ENCODE peak calls at places on chromosomes 3 and 15, in six cellular contexts. W is RWPE1; C is left lung; G is transverse colon; D is CD8-positive, alpha-beta T cell; B is left ventricle myocardium inferior. P is an unnamed sample.

GRCh38 chr3:134564991-134565390 is 79.1 kb downstream of the CEP63 start:
- DNase-seq in D (no peak), B (no peak), C (no peak), W (no peak), G (no peak), P (no peak)

GRCh38 chr15:63079938-63080626 is 37.5 kb downstream of the TPM1 start:
- DNase-seq in G (no peak), D (no peak), W (peak; percentile 38), B (no peak), C (no peak), P (no peak)

GRCh38 chr3:183818706-183819624 is 6.4 kb downstream of the MAP6D1 start:
- DNase-seq in G (no peak), D (no peak), B (no peak), W (no peak), C (no peak), P (no peak)

GRCh38 chr15:36769110-36769509 is 189.7 kb downstream of the CDIN1 start:
- DNase-seq in B (no peak), G (no peak), D (no peak), W (no peak), C (no peak), P (no peak)

GRCh38 chr3:31226331-31226730 is 306.4 kb upstream of the STT3B start:
- DNase-seq in W (no peak), G (peak; percentile 17), B (no peak), C (no peak), D (peak; percentile 66), P (peak; percentile 49)

GRCh38 chr15:72680931-72681330 is 5.1 kb downstream of the HIGD2B start:
- DNase-seq in D (no peak), W (no peak), G (no peak), C (no peak), B (no peak), P (no peak)

GRCh38 chr3:118477768-118478167 is 556.9 kb downstream of the IGSF11 start:
- DNase-seq in W (no peak), G (no peak), C (no peak), B (no peak), D (no peak), P (no peak)

GRCh38 chr3:30354513-30354912 is 251.9 kb upstream of the TGFBR2 start:
- DNase-seq in C (peak; percentile 31), B (peak; percentile 20), G (no peak), W (no peak), D (no peak), P (no peak)

GRCh38 chr3:148882288-148882687 is 17.2 kb downstream of the CPA3 start:
- DNase-seq in W (no peak), G (no peak), C (no peak), B (no peak), D (no peak), P (no peak)

GRCh38 chr3:71709908-71710511 is 15.2 kb downstream of the EIF4E3 start:
- DNase-seq in G (no peak), B (no peak), C (no peak), W (no peak), D (no peak), P (no peak)

GRCh38 chr15:41810651-41811431 is 17.1 kb upstream of the JMJD7 start:
- DNase-seq in G (no peak), C (no peak), D (no peak), B (no peak), W (no peak), P (no peak)
- H3K27ac ChIP-seq in G (no peak overlapping the region), C (no peak overlapping the region), D (no peak overlapping the region), B (no peak overlapping the region), W (peak overlapping the region; percentile 64), P (no peak overlapping the region)

GRCh38 chr3:114928989-114929620 is 218.0 kb downstream of the ZBTB20 start:
- DNase-seq in W (no peak), D (no peak), G (no peak), C (no peak), B (no peak), P (no peak)
- H3K27ac ChIP-seq in W (no peak overlapping the region), D (no peak overlapping the region), G (no peak overlapping the region), C (no peak overlapping the region), B (no peak overlapping the region), P (no peak overlapping the region)

DNA sequence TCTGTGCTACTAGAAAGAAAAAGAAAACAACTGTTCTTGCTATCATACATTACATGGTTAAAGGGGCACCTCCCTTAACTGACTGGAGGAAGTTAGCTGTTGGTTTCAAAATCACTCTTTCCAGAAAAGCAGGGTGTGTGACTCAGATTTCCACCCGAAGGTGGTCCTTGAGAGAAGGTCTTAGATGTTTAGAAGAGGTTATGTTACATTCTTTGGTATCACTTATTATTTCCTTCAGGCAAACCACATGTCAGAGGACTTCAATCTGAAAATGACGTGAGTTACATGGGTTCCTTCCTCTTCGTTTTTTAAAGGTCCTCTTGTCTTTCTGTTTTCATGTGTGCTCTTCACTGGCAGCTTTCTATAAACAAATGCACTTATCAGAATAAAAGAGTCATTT is 307.9 kb upstream of the CBLB start:
- DNase-seq in C (no peak), G (no peak), B (no peak), W (no peak), D (peak; percentile 61), P (peak; percentile 59)
- H3K27ac ChIP-seq in C (peak overlapping the region; percentile 14), G (no peak overlapping the region), B (no peak overlapping the region), W (no peak overlapping the region), D (peak overlapping the region; percentile 25), P (peak overlapping the region; percentile 43)

GRCh38 chr15:43185161-43186002 is at the start of gene CCNDBP1:
- DNase-seq in C (peak; percentile 100), G (peak; percentile 98), W (peak; percentile 95), D (peak; percentile 93), B (peak; percentile 98), P (peak; percentile 73)
- H3K27ac ChIP-seq in C (peak within 1 kb of the TSS; percentile 91), G (peak within 1 kb of the TSS; percentile 86), W (peak within 1 kb of the TSS; percentile 74), D (peak within 1 kb of the TSS; percentile 87), B (peak within 1 kb of the TSS; percentile 92), P (peak within 1 kb of the TSS; percentile 95)

GRCh38 chr3:53795176-53795575 is 51.0 kb downstream of the CHDH start:
- DNase-seq in W (peak; percentile 48), D (no peak), C (no peak), B (no peak), G (no peak), P (no peak)

GRCh38 chr3:53799338-53799865 is 46.8 kb downstream of the CHDH start:
- DNase-seq in C (no peak), G (no peak), D (no peak), B (no peak), W (no peak), P (no peak)

GRCh38 chr3:53794597-53794996 is 51.6 kb downstream of the CHDH start:
- DNase-seq in C (no peak), B (no peak), W (no peak), D (no peak), G (no peak), P (no peak)

GRCh38 chr3:53798144-53798543 is 48.1 kb downstream of the CHDH start:
- DNase-seq in B (no peak), C (no peak), W (no peak), G (no peak), D (no peak), P (no peak)

GRCh38 chr3:53796161-53796560 is 50.1 kb downstream of the CHDH start:
- DNase-seq in B (peak; percentile 67), D (no peak), G (peak; percentile 31), W (no peak), C (no peak), P (no peak)
- H3K27ac ChIP-seq in B (no peak overlapping the region), D (no peak overlapping the region), G (no peak overlapping the region), W (no peak overlapping the region), C (no peak overlapping the region), P (no peak overlapping the region)

GRCh38 chr15:57032338-57032737 is 113.9 kb downstream of the TCF12 start:
- DNase-seq in W (no peak), C (no peak), G (no peak), B (no peak), D (no peak), P (no peak)

GRCh38 chr15:57035664-57036063 is 117.2 kb downstream of the TCF12 start:
- DNase-seq in W (no peak), D (no peak), C (no peak), B (no peak), G (no peak), P (no peak)

GRCh38 chr15:57033715-57034439 is 115.4 kb downstream of the TCF12 start:
- DNase-seq in D (no peak), G (no peak), W (no peak), B (no peak), C (no peak), P (no peak)

GRCh38 chr15:57036352-57036751 is 117.9 kb downstream of the TCF12 start:
- DNase-seq in W (no peak), C (no peak), B (no peak), G (no peak), D (no peak), P (no peak)

DNA sequence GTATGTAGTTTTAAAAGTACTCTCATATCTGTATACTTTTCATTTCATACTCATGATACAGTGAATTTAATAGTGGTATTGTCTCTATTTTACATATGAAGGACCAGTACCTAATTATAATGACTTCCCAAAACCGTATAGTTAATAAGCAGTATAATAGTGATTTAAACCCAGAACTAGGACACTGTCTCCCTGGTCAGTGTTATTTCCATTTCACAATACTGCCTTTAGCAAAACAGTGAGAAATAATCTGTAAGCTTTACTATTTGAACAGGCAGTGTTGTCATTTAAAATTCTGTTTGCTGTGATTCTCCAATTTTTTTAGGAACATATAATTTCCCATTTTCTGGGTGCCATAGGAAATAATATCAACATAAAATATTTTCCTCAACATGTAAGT is 116.2 kb downstream of the TCF12 start:
- DNase-seq in G (no peak), D (no peak), C (no peak), W (no peak), B (no peak), P (no peak)
- H3K27ac ChIP-seq in G (no peak overlapping the region), D (no peak overlapping the region), C (no peak overlapping the region), W (no peak overlapping the region), B (no peak overlapping the region), P (no peak overlapping the region)

GRCh38 chr3:115784739-115785571 is 161.6 kb downstream of the GAP43 start:
- DNase-seq in D (no peak), G (no peak), C (no peak), B (no peak), W (no peak), P (peak; percentile 22)

GRCh38 chr3:115787818-115788217 is 164.5 kb downstream of the GAP43 start:
- DNase-seq in C (no peak), G (no peak), W (no peak), B (no peak), D (no peak), P (no peak)

GRCh38 chr3:115785782-115786181 is 162.5 kb downstream of the GAP43 start:
- DNase-seq in G (no peak), D (no peak), W (no peak), C (no peak), B (no peak), P (no peak)

GRCh38 chr3:115788921-115789470 is 165.7 kb downstream of the GAP43 start:
- DNase-seq in G (no peak), D (no peak), B (no peak), C (no peak), W (peak; percentile 79), P (no peak)

GRCh38 chr3:115783938-115784738 is 160.8 kb downstream of the GAP43 start:
- DNase-seq in W (peak; percentile 88), D (peak; percentile 92), C (peak; percentile 95), B (peak; percentile 92), G (peak; percentile 93), P (peak; percentile 92)
- H3K27ac ChIP-seq in W (peak overlapping the region; percentile 97), D (peak overlapping the region; percentile 95), C (peak overlapping the region; percentile 90), B (peak overlapping the region; percentile 98), G (peak overlapping the region; percentile 89), P (peak overlapping the region; percentile 99)